ENCODE peak calls at places on chromosomes 1 and 21, in seven cellular contexts. C is activated naive CD4-positive, alpha-beta T cell treated with anti-CD3 and anti-CD28 coated beads, Interleukin-2, amount 50 U/mL, for 16 hours; J is dermis microvascular lymphatic vessel endothelial cell; O is EL; B is non-pigmented ciliary epithelial cell; N is hippocampal formation; I is A549. S is an unnamed sample.

GRCh38 chr21:45544449-45545235 is 2.4 kb upstream of the SLC19A1 start:
- DNase-seq in C (no peak), J (no peak), O (no peak), B (no peak), N (no peak), I (no peak), S (no peak)

GRCh38 chr1:169561692-169562091 is 24.6 kb downstream of the F5 start:
- DNase-seq in C (no peak), J (no peak), O (no peak), B (no peak), N (no peak), I (no peak), S (no peak)

GRCh38 chr1:231778009-231778719 is 151.6 kb downstream of the DISC1 start:
- DNase-seq in C (no peak), J (no peak), O (peak), B (no peak), N (peak), I (peak), S (peak)

GRCh38 chr21:45136927-45137611 is 62.7 kb downstream of the ADARB1 start:
- DNase-seq in C (peak), J (peak), O (peak), B (peak), N (peak), I (peak), S (peak)

GRCh38 chr21:26153758-26154157 is 16.8 kb downstream of the APP start:
- DNase-seq in C (no peak), J (no peak), O (peak), B (no peak), N (no peak), I (no peak), S (no peak)

GRCh38 chr1:156151093-156151688 is 2.2 kb upstream of the SEMA4A start:
- DNase-seq in C (no peak), J (no peak), O (peak), B (no peak), N (no peak), I (no peak), S (peak)

GRCh38 chr1:153937331-153937730 is 9.2 kb downstream of the DENND4B start:
- DNase-seq in C (no peak), J (no peak), O (no peak), B (no peak), N (no peak), I (no peak), S (no peak)

GRCh38 chr1:202049129-202049528 is 38.7 kb downstream of the ELF3 start:
- DNase-seq in C (no peak), J (no peak), O (no peak), B (no peak), N (no peak), I (peak), S (no peak)

GRCh38 chr1:166740668-166741276 is 98.5 kb upstream of the POGK start:
- DNase-seq in C (no peak), J (no peak), O (no peak), B (no peak), N (no peak), I (no peak), S (no peak)

GRCh38 chr1:99643021-99643779 is 2.7 kb upstream of the PALMD start:
- DNase-seq in C (no peak), J (no peak), O (peak), B (no peak), N (no peak), I (no peak), S (no peak)

GRCh38 chr1:168340796-168341510 is 60.3 kb downstream of the TBX19 start:
- DNase-seq in C (no peak), J (no peak), O (no peak), B (no peak), N (no peak), I (no peak), S (no peak)

GRCh38 chr1:247448107-247448778 is 9.7 kb downstream of the OR2B11 start:
- DNase-seq in C (peak), J (no peak), O (peak), B (peak), N (peak), I (peak), S (no peak)

GRCh38 chr1:230807551-230808267 is 60.5 kb downstream of the CAPN9 start:
- DNase-seq in C (no peak), J (no peak), O (no peak), B (no peak), N (peak), I (no peak), S (no peak)

GRCh38 chr1:206704239-206704638 is 19.5 kb downstream of the MAPKAPK2 start:
- DNase-seq in C (no peak), J (peak), O (no peak), B (no peak), N (no peak), I (no peak), S (no peak)

GRCh38 chr1:51535006-51535592 is 16.0 kb upstream of the EPS15 start:
- DNase-seq in C (no peak), J (peak), O (peak), B (no peak), N (peak), I (peak), S (no peak)

GRCh38 chr1:32828341-32828740 is 10.9 kb downstream of the S100PBP start:
- DNase-seq in C (no peak), J (peak), O (no peak), B (no peak), N (no peak), I (peak), S (no peak)

GRCh38 chr1:39293375-39294070 is 89.0 kb downstream of the MACF1 start:
- DNase-seq in C (no peak), J (no peak), O (peak), B (peak), N (no peak), I (no peak), S (no peak)

GRCh38 chr1:20322825-20323612 is 32.3 kb downstream of the VWA5B1 start:
- DNase-seq in C (peak), J (no peak), O (peak), B (peak), N (no peak), I (no peak), S (no peak)

GRCh38 chr1:58942759-58943191 is 158.9 kb upstream of the JUN start:
- DNase-seq in C (no peak), J (no peak), O (no peak), B (no peak), N (no peak), I (no peak), S (no peak)

GRCh38 chr1:236930503-236930902 is 73.7 kb downstream of the MT1HL1 start:
- DNase-seq in C (no peak), J (no peak), O (no peak), B (no peak), N (no peak), I (no peak), S (no peak)

GRCh38 chr21:28540514-28540913 is 452.2 kb downstream of the LTN1 start:
- DNase-seq in C (no peak), J (peak), O (peak), B (peak), N (no peak), I (no peak), S (no peak)

GRCh38 chr1:179228783-179229213 is 679 bp downstream of the ABL2 start:
- DNase-seq in C (peak), J (no peak), O (peak), B (no peak), N (peak), I (peak), S (no peak)

GRCh38 chr21:46009951-46010655 is 28.5 kb downstream of the COL6A1 start:
- DNase-seq in C (no peak), J (no peak), O (no peak), B (no peak), N (no peak), I (no peak), S (no peak)

GRCh38 chr1:203267347-203267846 is 37.9 kb upstream of the BTG2 start:
- DNase-seq in C (peak), J (peak), O (peak), B (no peak), N (peak), I (peak), S (no peak)

GRCh38 chr1:208113036-208113435 is 131.1 kb downstream of the PLXNA2 start:
- DNase-seq in C (no peak), J (no peak), O (no peak), B (no peak), N (no peak), I (no peak), S (no peak)

GRCh38 chr1:202276081-202276715 is 65.5 kb downstream of the UBE2T start:
- DNase-seq in C (no peak), J (no peak), O (no peak), B (no peak), N (no peak), I (no peak), S (peak)

GRCh38 chr21:34085129-34085528 is 11.8 kb downstream of the MRPS6 start:
- DNase-seq in C (no peak), J (no peak), O (no peak), B (no peak), N (no peak), I (no peak), S (no peak)

GRCh38 chr1:3219005-3219724 is 150.2 kb downstream of the PRDM16 start:
- DNase-seq in C (no peak), J (no peak), O (no peak), B (peak), N (peak), I (peak), S (no peak)

GRCh38 chr1:2322065-2322571 is 69.2 kb downstream of the MORN1 start:
- DNase-seq in C (no peak), J (peak), O (peak), B (peak), N (peak), I (no peak), S (no peak)

GRCh38 chr1:236280438-236281285 is 1.1 kb downstream of the ERO1B start:
- DNase-seq in C (peak), J (no peak), O (peak), B (no peak), N (no peak), I (no peak), S (no peak)

GRCh38 chr1:199723557-199723956 is 304.0 kb upstream of the NR5A2 start:
- DNase-seq in C (no peak), J (no peak), O (no peak), B (no peak), N (no peak), I (no peak), S (no peak)

GRCh38 chr1:109821831-109822745 is 58.4 kb upstream of the EPS8L3 start:
- DNase-seq in C (no peak), J (no peak), O (peak), B (no peak), N (no peak), I (peak), S (peak)

GRCh38 chr1:30868833-30869435 is 39.6 kb downstream of the SDC3 start:
- DNase-seq in C (no peak), J (no peak), O (no peak), B (no peak), N (no peak), I (no peak), S (no peak)

GRCh38 chr1:92599184-92599583 is 112.5 kb upstream of the GFI1 start:
- DNase-seq in C (no peak), J (no peak), O (peak), B (no peak), N (no peak), I (peak), S (no peak)

GRCh38 chr1:23527366-23527765 is 3.7 kb downstream of the E2F2 start:
- DNase-seq in C (no peak), J (no peak), O (no peak), B (no peak), N (no peak), I (no peak), S (no peak)

GRCh38 chr1:197994907-197995407 is 77.8 kb downstream of the LHX9 start:
- DNase-seq in C (no peak), J (no peak), O (no peak), B (no peak), N (no peak), I (peak), S (no peak)

GRCh38 chr1:162774007-162774406 is 16.5 kb upstream of the HSD17B7 start:
- DNase-seq in C (no peak), J (no peak), O (no peak), B (no peak), N (no peak), I (no peak), S (no peak)

GRCh38 chr1:227343727-227344551 is 25.6 kb upstream of the CDC42BPA start:
- DNase-seq in C (no peak), J (no peak), O (peak), B (peak), N (no peak), I (peak), S (no peak)

GRCh38 chr1:58699011-58699762 is 675 bp downstream of the MYSM1 start:
- DNase-seq in C (no peak), J (no peak), O (no peak), B (no peak), N (no peak), I (no peak), S (no peak)